ENCODE peak calls at places on chromosomes 7 and 10, in seven cellular contexts. W is RPMI8226; Q is cerebellar nuclear complex; G is EL; F is stimulated activated CD8-positive, alpha-beta memory T cell treated with anti-CD3 and anti-CD28 coated beads, Interleukin-4, amount 100 ng/mL, for 1 hour; D is stromal cell of bone marrow; C is stimulated activated naive B cell treated with anti-CD40 and anti-IgM and Interleukin-4, amounts not matched to agents 10 μg/mL and 1 μg/mL and 100 μg/mL, for 72 hours. K is an unnamed sample.

GRCh38 chr10:85623758-85624157 is 742.8 kb downstream of the GRID1 start:
- DNase-seq in W (no peak), Q (no peak), G (no peak), F (no peak), D (no peak), C (no peak), K (no peak)

GRCh38 chr10:110007171-110007700 is 548 bp upstream of the ADD3 start:
- DNase-seq in W (no peak), Q (no peak), G (no peak), F (no peak), D (peak; percentile 31), C (no peak), K (peak; percentile 13)

GRCh38 chr7:6167004-6167551 is 105.3 kb downstream of the CYTH3 start:
- DNase-seq in W (no peak), Q (no peak), G (no peak), F (no peak), D (no peak), C (no peak), K (no peak)

GRCh38 chr7:87581723-87582122 is 19.0 kb downstream of the ABCB1 start:
- DNase-seq in W (no peak), Q (no peak), G (no peak), F (no peak), D (no peak), C (no peak), K (no peak)

GRCh38 chr10:77052592-77052991 is 585.0 kb downstream of the KCNMA1 start:
- DNase-seq in W (no peak), Q (no peak), G (no peak), F (no peak), D (no peak), C (no peak), K (no peak)

GRCh38 chr7:122595885-122596284 is 103.0 kb downstream of the RNF133 start:
- DNase-seq in W (no peak), Q (no peak), G (no peak), F (no peak), D (no peak), C (no peak), K (no peak)

GRCh38 chr10:74704629-74705360 is 121.6 kb upstream of the KAT6B start:
- DNase-seq in W (no peak), Q (no peak), G (no peak), F (no peak), D (peak; percentile 1), C (no peak), K (no peak)

GRCh38 chr10:8060010-8060703 is 5.7 kb downstream of the GATA3 start:
- DNase-seq in W (peak; percentile 50), Q (no peak), G (peak; percentile 31), F (no peak), D (no peak), C (no peak), K (no peak)

GRCh38 chr7:74212661-74213060 is 2.9 kb downstream of the LAT2 start:
- DNase-seq in W (no peak), Q (no peak), G (no peak), F (no peak), D (no peak), C (no peak), K (no peak)

GRCh38 chr10:31706921-31707571 is 221.6 kb downstream of the ARHGAP12 start:
- DNase-seq in W (no peak), Q (no peak), G (no peak), F (no peak), D (no peak), C (no peak), K (no peak)

GRCh38 chr7:1225462-1226154 is 7.1 kb upstream of the UNCX start:
- DNase-seq in W (peak; percentile 57), Q (no peak), G (no peak), F (peak; percentile 17), D (no peak), C (no peak), K (peak; percentile 2)

GRCh38 chr10:44317856-44318255 is 67.0 kb downstream of the CXCL12 start:
- DNase-seq in W (no peak), Q (no peak), G (no peak), F (no peak), D (no peak), C (no peak), K (no peak)

GRCh38 chr10:73501651-73502050 is 5.8 kb upstream of the PPP3CB start:
- DNase-seq in W (no peak), Q (no peak), G (peak; percentile 39), F (no peak), D (no peak), C (no peak), K (no peak)

K was measured in NCI-H460.